ENCODE peak calls at places on chromosomes 7 and 10, in six cellular contexts. One of them, this sample, is unnamed.

GRCh38 chr10:113497203-113497602 is 55.6 kb upstream of the HABP2 start:
- DNase-seq in stomach: no peak
- DNase-seq in H9: no peak
- DNase-seq in left ventricle myocardium inferior: no peak
- DNase-seq in cardiac muscle cell: no peak
- DNase-seq in HCT116: no peak
- DNase-seq in this sample: no peak

GRCh38 chr7:12729112-12729511 is 41.7 kb downstream of the ARL4A start:
- DNase-seq in stomach: peak; percentile 84
- DNase-seq in H9: peak; percentile 79
- DNase-seq in left ventricle myocardium inferior: peak; percentile 80
- DNase-seq in cardiac muscle cell: peak; percentile 20
- DNase-seq in HCT116: no peak
- DNase-seq in this sample: no peak

GRCh38 chr10:85874208-85874607 is 492.4 kb downstream of the GRID1 start:
- DNase-seq in stomach: no peak
- DNase-seq in H9: no peak
- DNase-seq in left ventricle myocardium inferior: no peak
- DNase-seq in cardiac muscle cell: no peak
- DNase-seq in HCT116: no peak
- DNase-seq in this sample: no peak

GRCh38 chr7:19899517-19899916 is 126.1 kb upstream of the TMEM196 start:
- DNase-seq in stomach: no peak
- DNase-seq in H9: no peak
- DNase-seq in left ventricle myocardium inferior: no peak
- DNase-seq in cardiac muscle cell: no peak
- DNase-seq in HCT116: no peak
- DNase-seq in this sample: no peak

GRCh38 chr7:121797283-121798037 is 75.5 kb upstream of the PTPRZ1 start:
- DNase-seq in stomach: no peak
- DNase-seq in H9: no peak
- DNase-seq in left ventricle myocardium inferior: no peak
- DNase-seq in cardiac muscle cell: no peak
- DNase-seq in HCT116: no peak
- DNase-seq in this sample: no peak

GRCh38 chr7:13240349-13240748 is 552.9 kb downstream of the ARL4A start:
- DNase-seq in stomach: no peak
- DNase-seq in H9: peak; percentile 31
- DNase-seq in left ventricle myocardium inferior: no peak
- DNase-seq in cardiac muscle cell: no peak
- DNase-seq in HCT116: peak; percentile 24
- DNase-seq in this sample: no peak

GRCh38 chr10:48551796-48552591 is 52.9 kb downstream of the ARHGAP22 start:
- DNase-seq in stomach: no peak
- DNase-seq in H9: peak; percentile 44
- DNase-seq in left ventricle myocardium inferior: peak; percentile 38
- DNase-seq in cardiac muscle cell: peak; percentile 59
- DNase-seq in HCT116: peak; percentile 15
- DNase-seq in this sample: no peak

GRCh38 chr7:333399-333776 is 43.4 kb downstream of the FOXL3 start:
- DNase-seq in stomach: no peak
- DNase-seq in H9: no peak
- DNase-seq in left ventricle myocardium inferior: peak; percentile 82
- DNase-seq in cardiac muscle cell: no peak
- DNase-seq in HCT116: no peak
- DNase-seq in this sample: no peak

GRCh38 chr7:1920266-1920681 is 250.2 kb downstream of the ELFN1 start:
- DNase-seq in stomach: no peak
- DNase-seq in H9: no peak
- DNase-seq in left ventricle myocardium inferior: no peak
- DNase-seq in cardiac muscle cell: no peak
- DNase-seq in HCT116: no peak
- DNase-seq in this sample: no peak

GRCh38 chr7:25521236-25521635 is 292.9 kb upstream of the NPVF start:
- DNase-seq in stomach: no peak
- DNase-seq in H9: peak; percentile 39
- DNase-seq in left ventricle myocardium inferior: no peak
- DNase-seq in cardiac muscle cell: no peak
- DNase-seq in HCT116: no peak
- DNase-seq in this sample: no peak

GRCh38 chr7:34354906-34355305 is 303.1 kb upstream of the NPSR1 start:
- DNase-seq in stomach: no peak
- DNase-seq in H9: no peak
- DNase-seq in left ventricle myocardium inferior: no peak
- DNase-seq in cardiac muscle cell: no peak
- DNase-seq in HCT116: no peak
- DNase-seq in this sample: no peak

GRCh38 chr7:73918926-73919693 is 58.2 kb downstream of the TMEM270 start:
- DNase-seq in stomach: no peak
- DNase-seq in H9: peak; percentile 82
- DNase-seq in left ventricle myocardium inferior: no peak
- DNase-seq in cardiac muscle cell: peak; percentile 23
- DNase-seq in HCT116: no peak
- DNase-seq in this sample: no peak

GRCh38 chr7:19333706-19334105 is 188.5 kb upstream of the FERD3L start:
- DNase-seq in stomach: no peak
- DNase-seq in H9: no peak
- DNase-seq in left ventricle myocardium inferior: no peak
- DNase-seq in cardiac muscle cell: peak; percentile 2
- DNase-seq in HCT116: no peak
- DNase-seq in this sample: no peak

GRCh38 chr7:123557631-123558505 is at the start of gene NDUFA5:
- DNase-seq in stomach: peak; percentile 97
- DNase-seq in H9: peak; percentile 98
- DNase-seq in left ventricle myocardium inferior: peak; percentile 95
- DNase-seq in cardiac muscle cell: peak; percentile 100
- DNase-seq in HCT116: peak; percentile 97
- DNase-seq in this sample: peak; percentile 99

GRCh38 chr10:50594012-50594411 is 29.7 kb downstream of the SGMS1 start:
- DNase-seq in stomach: no peak
- DNase-seq in H9: no peak
- DNase-seq in left ventricle myocardium inferior: no peak
- DNase-seq in cardiac muscle cell: no peak
- DNase-seq in HCT116: no peak
- DNase-seq in this sample: no peak

GRCh38 chr7:130943336-130943901 is 209.4 kb upstream of the KLF14 start:
- DNase-seq in stomach: no peak
- DNase-seq in H9: no peak
- DNase-seq in left ventricle myocardium inferior: no peak
- DNase-seq in cardiac muscle cell: no peak
- DNase-seq in HCT116: no peak
- DNase-seq in this sample: no peak

GRCh38 chr10:112503643-112504042 is 56.6 kb downstream of the VTI1A start:
- DNase-seq in stomach: no peak
- DNase-seq in H9: no peak
- DNase-seq in left ventricle myocardium inferior: no peak
- DNase-seq in cardiac muscle cell: no peak
- DNase-seq in HCT116: no peak
- DNase-seq in this sample: no peak

GRCh38 chr7:7577888-7578287 is 11.2 kb downstream of the MIOS start:
- DNase-seq in stomach: no peak
- DNase-seq in H9: no peak
- DNase-seq in left ventricle myocardium inferior: no peak
- DNase-seq in cardiac muscle cell: no peak
- DNase-seq in HCT116: no peak
- DNase-seq in this sample: no peak

GRCh38 chr7:107035446-107035845 is 9.1 kb upstream of the PRKAR2B start:
- DNase-seq in stomach: no peak
- DNase-seq in H9: no peak
- DNase-seq in left ventricle myocardium inferior: no peak
- DNase-seq in cardiac muscle cell: no peak
- DNase-seq in HCT116: no peak
- DNase-seq in this sample: no peak

GRCh38 chr10:35639021-35639521 is 3.0 kb downstream of the FZD8 start:
- DNase-seq in stomach: no peak
- DNase-seq in H9: peak; percentile 79
- DNase-seq in left ventricle myocardium inferior: no peak
- DNase-seq in cardiac muscle cell: peak; percentile 60
- DNase-seq in HCT116: no peak
- DNase-seq in this sample: no peak

GRCh38 chr7:24504871-24505270 is 68.4 kb upstream of the PALS2 start:
- DNase-seq in stomach: no peak
- DNase-seq in H9: no peak
- DNase-seq in left ventricle myocardium inferior: no peak
- DNase-seq in cardiac muscle cell: no peak
- DNase-seq in HCT116: no peak
- DNase-seq in this sample: no peak

GRCh38 chr10:51214207-51214896 is 140.1 kb downstream of the PRKG1 start:
- DNase-seq in stomach: no peak
- DNase-seq in H9: no peak
- DNase-seq in left ventricle myocardium inferior: no peak
- DNase-seq in cardiac muscle cell: no peak
- DNase-seq in HCT116: no peak
- DNase-seq in this sample: no peak

GRCh38 chr7:105794741-105795729 is 81.4 kb downstream of the ATXN7L1 start:
- DNase-seq in stomach: no peak
- DNase-seq in H9: no peak
- DNase-seq in left ventricle myocardium inferior: peak; percentile 48
- DNase-seq in cardiac muscle cell: no peak
- DNase-seq in HCT116: no peak
- DNase-seq in this sample: no peak

GRCh38 chr10:104582604-104582951 is 58.5 kb upstream of the SORCS3 start:
- DNase-seq in stomach: no peak
- DNase-seq in H9: no peak
- DNase-seq in left ventricle myocardium inferior: no peak
- DNase-seq in cardiac muscle cell: no peak
- DNase-seq in HCT116: no peak
- DNase-seq in this sample: peak; percentile 83

GRCh38 chr7:23055582-23056178 is 41.8 kb upstream of the HYCC1 start:
- DNase-seq in stomach: peak; percentile 31
- DNase-seq in H9: peak; percentile 40
- DNase-seq in left ventricle myocardium inferior: no peak
- DNase-seq in cardiac muscle cell: peak; percentile 48
- DNase-seq in HCT116: peak; percentile 64
- DNase-seq in this sample: no peak

GRCh38 chr7:92925876-92926696 is 89.7 kb upstream of the CDK6 start:
- DNase-seq in stomach: no peak
- DNase-seq in H9: peak; percentile 78
- DNase-seq in left ventricle myocardium inferior: no peak
- DNase-seq in cardiac muscle cell: peak; percentile 55
- DNase-seq in HCT116: no peak
- DNase-seq in this sample: no peak

GRCh38 chr7:116776046-116776445 is 86.3 kb upstream of the CAPZA2 start:
- DNase-seq in stomach: no peak
- DNase-seq in H9: no peak
- DNase-seq in left ventricle myocardium inferior: no peak
- DNase-seq in cardiac muscle cell: no peak
- DNase-seq in HCT116: no peak
- DNase-seq in this sample: no peak

GRCh38 chr7:149147730-149148653 is 739 bp downstream of the ZNF398 start:
- DNase-seq in stomach: peak; percentile 67
- DNase-seq in H9: no peak
- DNase-seq in left ventricle myocardium inferior: peak; percentile 57
- DNase-seq in cardiac muscle cell: peak; percentile 86
- DNase-seq in HCT116: no peak
- DNase-seq in this sample: no peak

GRCh38 chr10:31456463-31456862 is 137.4 kb downstream of the ZEB1 start:
- DNase-seq in stomach: no peak
- DNase-seq in H9: no peak
- DNase-seq in left ventricle myocardium inferior: no peak
- DNase-seq in cardiac muscle cell: no peak
- DNase-seq in HCT116: no peak
- DNase-seq in this sample: no peak
- H3K4me1 ChIP-seq in stomach: no peaks in the 10 kb centered on the region
- H3K4me1 ChIP-seq in H9: no peaks in the 10 kb centered on the region
- H3K4me1 ChIP-seq in left ventricle myocardium inferior: peaks cover 43% of the 10 kb centered on the region
- H3K4me1 ChIP-seq in cardiac muscle cell: peaks cover 9% of the 10 kb centered on the region
- H3K4me1 ChIP-seq in HCT116: no peaks in the 10 kb centered on the region
- H3K4me1 ChIP-seq in this sample: no peaks in the 10 kb centered on the region

GRCh38 chr10:11181996-11182395 is 164.3 kb downstream of the CELF2 start:
- DNase-seq in stomach: no peak
- DNase-seq in H9: no peak
- DNase-seq in left ventricle myocardium inferior: peak; percentile 73
- DNase-seq in cardiac muscle cell: no peak
- DNase-seq in HCT116: no peak
- DNase-seq in this sample: no peak
- H3K4me1 ChIP-seq in stomach: peaks cover 3% of the 10 kb centered on the region
- H3K4me1 ChIP-seq in H9: no peaks in the 10 kb centered on the region
- H3K4me1 ChIP-seq in left ventricle myocardium inferior: peaks cover 70% of the 10 kb centered on the region
- H3K4me1 ChIP-seq in cardiac muscle cell: peaks cover 26% of the 10 kb centered on the region
- H3K4me1 ChIP-seq in HCT116: no peaks in the 10 kb centered on the region
- H3K4me1 ChIP-seq in this sample: peaks cover 46% of the 10 kb centered on the region

DNA sequence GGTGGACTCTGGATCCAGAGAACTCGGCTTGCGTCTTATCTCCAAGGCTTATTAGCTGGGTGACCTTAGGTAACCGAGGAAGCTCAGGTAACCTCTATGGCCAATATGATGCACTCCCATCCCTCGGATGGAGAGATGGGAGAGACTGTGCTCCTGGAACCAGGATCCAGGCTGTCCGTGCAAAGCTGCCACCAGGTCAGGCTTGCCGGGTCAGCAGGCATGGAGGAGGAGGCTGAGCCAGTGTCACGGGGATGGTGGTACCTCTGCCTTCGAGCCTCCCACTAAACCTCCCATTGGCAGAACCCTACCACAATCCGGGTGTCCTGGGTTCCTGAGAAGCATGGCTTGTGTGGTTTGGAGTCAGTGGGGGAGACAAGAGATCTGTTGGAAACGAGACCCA is 10.3 kb downstream of the DDC start:
- DNase-seq in stomach: no peak
- DNase-seq in H9: no peak
- DNase-seq in left ventricle myocardium inferior: no peak
- DNase-seq in cardiac muscle cell: no peak
- DNase-seq in HCT116: no peak
- DNase-seq in this sample: no peak
- H3K4me1 ChIP-seq in stomach: no peaks in the 10 kb centered on the region
- H3K4me1 ChIP-seq in H9: peaks cover 3% of the 10 kb centered on the region
- H3K4me1 ChIP-seq in left ventricle myocardium inferior: no peaks in the 10 kb centered on the region
- H3K4me1 ChIP-seq in cardiac muscle cell: no peaks in the 10 kb centered on the region
- H3K4me1 ChIP-seq in HCT116: no peaks in the 10 kb centered on the region
- H3K4me1 ChIP-seq in this sample: no peaks in the 10 kb centered on the region

GRCh38 chr10:11183000-11183399 is 165.3 kb downstream of the CELF2 start:
- DNase-seq in stomach: no peak
- DNase-seq in H9: no peak
- DNase-seq in left ventricle myocardium inferior: no peak
- DNase-seq in cardiac muscle cell: no peak
- DNase-seq in HCT116: no peak
- DNase-seq in this sample: no peak
- H3K4me1 ChIP-seq in stomach: peaks cover 1% of the 10 kb centered on the region
- H3K4me1 ChIP-seq in H9: no peaks in the 10 kb centered on the region
- H3K4me1 ChIP-seq in left ventricle myocardium inferior: peaks cover 60% of the 10 kb centered on the region
- H3K4me1 ChIP-seq in cardiac muscle cell: peaks cover 16% of the 10 kb centered on the region
- H3K4me1 ChIP-seq in HCT116: no peaks in the 10 kb centered on the region
- H3K4me1 ChIP-seq in this sample: peaks cover 36% of the 10 kb centered on the region

GRCh38 chr7:99102809-99103690 is 40.9 kb downstream of the SMURF1 start:
- DNase-seq in stomach: no peak
- DNase-seq in H9: no peak
- DNase-seq in left ventricle myocardium inferior: no peak
- DNase-seq in cardiac muscle cell: no peak
- DNase-seq in HCT116: no peak
- DNase-seq in this sample: no peak
- H3K4me1 ChIP-seq in stomach: peaks cover 49% of the 10 kb centered on the region
- H3K4me1 ChIP-seq in H9: peaks cover 4% of the 10 kb centered on the region
- H3K4me1 ChIP-seq in left ventricle myocardium inferior: peaks cover 35% of the 10 kb centered on the region
- H3K4me1 ChIP-seq in cardiac muscle cell: no peaks in the 10 kb centered on the region
- H3K4me1 ChIP-seq in HCT116: peaks cover 63% of the 10 kb centered on the region
- H3K4me1 ChIP-seq in this sample: peaks cover 13% of the 10 kb centered on the region

This sample was measured in esophagus muscularis mucosa.